ENCODE peak calls at places on chromosomes 4 and X, in six cellular contexts. One of them, this sample, is unnamed.

GRCh38 chr4:102493794-102494193 is 7.4 kb upstream of the NFKB1 start:
- DNase-seq in H9: no peak
- DNase-seq in IMR-90: no peak
- DNase-seq in neuronal stem cell: no peak
- DNase-seq in H1: no peak
- DNase-seq in trophoblast cell: no peak
- DNase-seq in this sample: no peak

GRCh38 chr4:120886183-120886582 is 36.3 kb downstream of the PRDM5 start:
- DNase-seq in H9: no peak
- DNase-seq in IMR-90: no peak
- DNase-seq in neuronal stem cell: no peak
- DNase-seq in H1: no peak
- DNase-seq in trophoblast cell: no peak
- DNase-seq in this sample: no peak

GRCh38 chrX:68931345-68931744 is 102.5 kb downstream of the EFNB1 start:
- DNase-seq in H9: no peak
- DNase-seq in IMR-90: no peak
- DNase-seq in neuronal stem cell: no peak
- DNase-seq in H1: no peak
- DNase-seq in trophoblast cell: no peak
- DNase-seq in this sample: no peak

GRCh38 chrX:150692837-150693781 is at the start of gene MTMR1:
- DNase-seq in H9: no peak
- DNase-seq in IMR-90: no peak
- DNase-seq in neuronal stem cell: no peak
- DNase-seq in H1: no peak
- DNase-seq in trophoblast cell: no peak
- DNase-seq in this sample: no peak

GRCh38 chrX:13180807-13181206 is 136.4 kb upstream of the FAM9C start:
- DNase-seq in H9: no peak
- DNase-seq in IMR-90: peak
- DNase-seq in neuronal stem cell: no peak
- DNase-seq in H1: no peak
- DNase-seq in trophoblast cell: no peak
- DNase-seq in this sample: peak

GRCh38 chr4:134740290-134740689 is 538.7 kb upstream of the PABPC4L start:
- DNase-seq in H9: no peak
- DNase-seq in IMR-90: no peak
- DNase-seq in neuronal stem cell: no peak
- DNase-seq in H1: no peak
- DNase-seq in trophoblast cell: no peak
- DNase-seq in this sample: no peak

GRCh38 chrX:24080670-24081069 is 25.9 kb downstream of the EIF2S3 start:
- DNase-seq in H9: no peak
- DNase-seq in IMR-90: no peak
- DNase-seq in neuronal stem cell: no peak
- DNase-seq in H1: no peak
- DNase-seq in trophoblast cell: no peak
- DNase-seq in this sample: no peak

GRCh38 chrX:41688835-41689234 is at the start of gene GPR34:
- DNase-seq in H9: no peak
- DNase-seq in IMR-90: no peak
- DNase-seq in neuronal stem cell: no peak
- DNase-seq in H1: no peak
- DNase-seq in trophoblast cell: no peak
- DNase-seq in this sample: no peak

GRCh38 chr4:153748378-153748777 is 11.4 kb downstream of the RNF175 start:
- DNase-seq in H9: no peak
- DNase-seq in IMR-90: peak
- DNase-seq in neuronal stem cell: no peak
- DNase-seq in H1: no peak
- DNase-seq in trophoblast cell: peak
- DNase-seq in this sample: peak

GRCh38 chrX:41293269-41293668 is 40.7 kb upstream of the DDX3X start:
- DNase-seq in H9: peak
- DNase-seq in IMR-90: no peak
- DNase-seq in neuronal stem cell: no peak
- DNase-seq in H1: no peak
- DNase-seq in trophoblast cell: no peak
- DNase-seq in this sample: no peak

GRCh38 chr4:156201050-156201449 is 247.4 kb upstream of the CTSO start:
- DNase-seq in H9: no peak
- DNase-seq in IMR-90: no peak
- DNase-seq in neuronal stem cell: no peak
- DNase-seq in H1: no peak
- DNase-seq in trophoblast cell: no peak
- DNase-seq in this sample: no peak

GRCh38 chr4:166172619-166173018 is 299.6 kb downstream of the TLL1 start:
- DNase-seq in H9: no peak
- DNase-seq in IMR-90: no peak
- DNase-seq in neuronal stem cell: no peak
- DNase-seq in H1: no peak
- DNase-seq in trophoblast cell: no peak
- DNase-seq in this sample: no peak

GRCh38 chr4:150315175-150315574 is 236.9 kb downstream of the DCLK2 start:
- DNase-seq in H9: no peak
- DNase-seq in IMR-90: no peak
- DNase-seq in neuronal stem cell: no peak
- DNase-seq in H1: no peak
- DNase-seq in trophoblast cell: peak
- DNase-seq in this sample: no peak

GRCh38 chr4:70583952-70584834 is 7.9 kb upstream of the AMBN start:
- DNase-seq in H9: no peak
- DNase-seq in IMR-90: no peak
- DNase-seq in neuronal stem cell: no peak
- DNase-seq in H1: no peak
- DNase-seq in trophoblast cell: no peak
- DNase-seq in this sample: no peak

GRCh38 chrX:41128955-41129354 is 43.7 kb downstream of the USP9X start:
- DNase-seq in H9: no peak
- DNase-seq in IMR-90: no peak
- DNase-seq in neuronal stem cell: no peak
- DNase-seq in H1: no peak
- DNase-seq in trophoblast cell: no peak
- DNase-seq in this sample: no peak

GRCh38 chrX:34365482-34365881 is 233.4 kb upstream of the FAM47A start:
- DNase-seq in H9: no peak
- DNase-seq in IMR-90: peak
- DNase-seq in neuronal stem cell: peak
- DNase-seq in H1: no peak
- DNase-seq in trophoblast cell: peak
- DNase-seq in this sample: peak

GRCh38 chr4:56914336-56914735 is 6.6 kb downstream of the REST start:
- DNase-seq in H9: no peak
- DNase-seq in IMR-90: no peak
- DNase-seq in neuronal stem cell: no peak
- DNase-seq in H1: no peak
- DNase-seq in trophoblast cell: no peak
- DNase-seq in this sample: no peak
- H3K14ac ChIP-seq in H9: no peak
- H3K14ac ChIP-seq in IMR-90: no peak
- H3K14ac ChIP-seq in neuronal stem cell: no peak
- H3K14ac ChIP-seq in H1: no peak
- H3K14ac ChIP-seq in trophoblast cell: no peak
- H3K14ac ChIP-seq in this sample: no peak

GRCh38 chrX:73765776-73766465 is 202.9 kb downstream of the CHIC1 start:
- DNase-seq in H9: no peak
- DNase-seq in IMR-90: no peak
- DNase-seq in neuronal stem cell: no peak
- DNase-seq in H1: no peak
- DNase-seq in trophoblast cell: peak
- DNase-seq in this sample: no peak
- H3K14ac ChIP-seq in H9: no peak
- H3K14ac ChIP-seq in IMR-90: no peak
- H3K14ac ChIP-seq in neuronal stem cell: no peak
- H3K14ac ChIP-seq in H1: no peak
- H3K14ac ChIP-seq in trophoblast cell: no peak
- H3K14ac ChIP-seq in this sample: no peak

GRCh38 chr4:2368779-2369437 is 49.5 kb downstream of the ZFYVE28 start:
- DNase-seq in H9: no peak
- DNase-seq in IMR-90: no peak
- DNase-seq in neuronal stem cell: no peak
- DNase-seq in H1: no peak
- DNase-seq in trophoblast cell: no peak
- DNase-seq in this sample: no peak
- H3K14ac ChIP-seq in H9: no peak
- H3K14ac ChIP-seq in IMR-90: no peak
- H3K14ac ChIP-seq in neuronal stem cell: no peak
- H3K14ac ChIP-seq in H1: no peak
- H3K14ac ChIP-seq in trophoblast cell: no peak
- H3K14ac ChIP-seq in this sample: no peak

DNA sequence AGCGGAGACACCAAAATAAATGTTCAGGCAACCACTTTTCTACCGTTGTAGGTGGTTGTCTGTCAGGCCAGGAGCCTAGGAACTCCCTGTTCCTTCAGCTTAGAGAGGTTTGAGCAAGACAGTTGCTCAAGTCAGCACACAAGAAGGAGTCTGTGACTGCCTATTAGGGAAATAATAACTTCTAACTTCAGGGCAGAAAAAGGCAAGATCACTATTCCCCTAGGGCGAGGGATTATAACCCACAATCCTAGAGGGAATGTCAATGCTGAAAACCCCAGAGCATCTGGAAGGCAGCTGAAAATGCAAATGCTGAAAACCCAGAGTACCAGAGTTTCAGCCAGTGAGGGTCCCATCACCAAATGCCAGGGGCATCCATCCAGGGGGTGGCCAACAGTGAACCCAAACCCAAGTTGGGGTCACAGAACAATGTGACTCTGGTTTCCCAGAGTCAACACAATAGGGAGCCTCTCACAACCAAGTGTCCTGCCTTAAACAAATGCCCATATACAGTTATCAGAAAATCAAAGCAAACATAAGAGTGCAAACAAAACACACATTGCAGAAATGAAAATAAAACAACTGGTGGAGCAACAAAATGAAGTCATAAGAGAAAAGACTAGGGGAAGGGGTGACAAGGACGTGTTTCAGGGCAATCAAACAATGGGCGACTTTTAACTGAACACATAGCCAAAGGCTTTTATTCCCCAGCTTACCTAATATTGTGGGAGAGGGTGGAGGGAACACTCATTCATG is 27.6 kb downstream of the MORF4L2 start:
- DNase-seq in H9: no peak
- DNase-seq in IMR-90: no peak
- DNase-seq in neuronal stem cell: no peak
- DNase-seq in H1: no peak
- DNase-seq in trophoblast cell: no peak
- DNase-seq in this sample: no peak
- H3K14ac ChIP-seq in H9: no peak
- H3K14ac ChIP-seq in IMR-90: no peak
- H3K14ac ChIP-seq in neuronal stem cell: no peak
- H3K14ac ChIP-seq in H1: no peak
- H3K14ac ChIP-seq in trophoblast cell: no peak
- H3K14ac ChIP-seq in this sample: no peak

GRCh38 chrX:136468391-136469103 is 19.2 kb upstream of the BRS3 start:
- DNase-seq in H9: no peak
- DNase-seq in IMR-90: no peak
- DNase-seq in neuronal stem cell: no peak
- DNase-seq in H1: no peak
- DNase-seq in trophoblast cell: no peak
- DNase-seq in this sample: no peak

GRCh38 chrX:136464589-136464988 is 23.2 kb upstream of the BRS3 start:
- DNase-seq in H9: no peak
- DNase-seq in IMR-90: no peak
- DNase-seq in neuronal stem cell: no peak
- DNase-seq in H1: no peak
- DNase-seq in trophoblast cell: no peak
- DNase-seq in this sample: no peak

DNA sequence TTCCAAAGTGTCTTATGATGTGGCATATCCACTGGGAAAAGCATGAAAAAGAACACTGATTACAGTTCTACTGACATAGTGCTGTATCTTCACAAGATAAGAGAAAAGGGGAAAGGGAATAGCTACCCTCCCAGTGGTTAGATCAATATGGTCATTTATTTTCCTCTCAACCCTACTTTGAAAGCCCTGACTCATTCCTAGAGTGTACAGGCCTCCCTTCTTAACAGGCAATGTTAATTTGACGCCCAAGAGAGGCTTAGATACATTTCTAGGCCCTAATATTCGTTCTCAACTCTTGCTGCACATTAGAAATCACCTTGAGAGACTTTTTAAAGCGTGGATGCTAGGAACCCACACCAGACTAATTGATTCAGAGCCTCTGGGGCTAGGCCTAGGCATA is 20.4 kb upstream of the BRS3 start:
- DNase-seq in H9: no peak
- DNase-seq in IMR-90: no peak
- DNase-seq in neuronal stem cell: no peak
- DNase-seq in H1: no peak
- DNase-seq in trophoblast cell: no peak
- DNase-seq in this sample: no peak
- H3K14ac ChIP-seq in H9: no peak
- H3K14ac ChIP-seq in IMR-90: no peak
- H3K14ac ChIP-seq in neuronal stem cell: no peak
- H3K14ac ChIP-seq in H1: no peak
- H3K14ac ChIP-seq in trophoblast cell: no peak
- H3K14ac ChIP-seq in this sample: no peak

DNA sequence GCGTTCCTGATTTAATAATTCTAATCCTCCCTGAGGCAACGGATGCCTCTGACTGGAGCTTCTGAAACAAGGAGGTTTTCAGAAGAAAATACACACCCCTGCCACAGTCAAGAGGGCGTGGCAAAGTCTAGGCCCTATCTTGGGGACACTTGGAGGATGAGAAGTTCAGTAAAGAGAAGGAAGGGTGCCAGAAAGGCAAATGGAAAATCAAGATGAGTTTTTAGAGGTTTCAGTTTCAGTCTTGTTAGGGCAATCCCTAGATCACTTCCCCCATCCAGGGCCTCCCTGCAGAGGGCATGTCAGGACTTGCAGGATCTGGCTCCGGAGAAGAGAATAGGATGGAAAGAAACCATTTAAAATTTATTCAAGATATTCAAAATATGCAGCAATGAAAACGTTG is 28.5 kb upstream of the FGF2 start:
- DNase-seq in H9: peak
- DNase-seq in IMR-90: peak
- DNase-seq in neuronal stem cell: peak
- DNase-seq in H1: no peak
- DNase-seq in trophoblast cell: peak
- DNase-seq in this sample: peak
- H3K14ac ChIP-seq in H9: no peak
- H3K14ac ChIP-seq in IMR-90: peak
- H3K14ac ChIP-seq in neuronal stem cell: no peak
- H3K14ac ChIP-seq in H1: no peak
- H3K14ac ChIP-seq in trophoblast cell: peak
- H3K14ac ChIP-seq in this sample: no peak